ENCODE peak calls at places on chromosome 5, in four cellular contexts. One of them, this sample, is unnamed.

GRCh38 chr5:83802686-83803085 is 82.0 kb upstream of the HAPLN1 start:
- DNase-seq in tibial nerve: no peak
- DNase-seq in K562: no peak
- DNase-seq in HCT116: no peak
- DNase-seq in this sample: no peak

GRCh38 chr5:39270172-39270848 is 50.9 kb upstream of the FYB1 start:
- DNase-seq in K562: no peak
- DNase-seq in tibial nerve: no peak
- DNase-seq in HCT116: no peak
- DNase-seq in this sample: peak

GRCh38 chr5:3185488-3185887 is 410.1 kb upstream of the IRX1 start:
- DNase-seq in HCT116: no peak
- DNase-seq in K562: no peak
- DNase-seq in tibial nerve: no peak
- DNase-seq in this sample: no peak

GRCh38 chr5:9239626-9240025 is 306.2 kb downstream of the SEMA5A start:
- DNase-seq in tibial nerve: no peak
- DNase-seq in HCT116: no peak
- DNase-seq in K562: no peak
- DNase-seq in this sample: no peak

GRCh38 chr5:121257621-121258020 is 594.1 kb upstream of the FTMT start:
- DNase-seq in K562: no peak
- DNase-seq in tibial nerve: no peak
- DNase-seq in HCT116: no peak
- DNase-seq in this sample: no peak

GRCh38 chr5:106699198-106699597 is 971.5 kb downstream of the EFNA5 start:
- DNase-seq in tibial nerve: no peak
- DNase-seq in K562: no peak
- DNase-seq in HCT116: no peak
- DNase-seq in this sample: no peak

GRCh38 chr5:32096891-32097592 is 77.1 kb downstream of the GOLPH3 start:
- DNase-seq in K562: no peak
- DNase-seq in HCT116: no peak
- DNase-seq in tibial nerve: no peak
- DNase-seq in this sample: no peak

GRCh38 chr5:93532370-93532769 is 48.6 kb downstream of the NR2F1-AS1 start:
- DNase-seq in tibial nerve: peak
- DNase-seq in HCT116: no peak
- DNase-seq in K562: no peak
- DNase-seq in this sample: no peak

GRCh38 chr5:124087752-124088151 is 575.8 kb downstream of the CSNK1G3 start:
- DNase-seq in HCT116: no peak
- DNase-seq in tibial nerve: no peak
- DNase-seq in K562: no peak
- DNase-seq in this sample: no peak

GRCh38 chr5:93208156-93208895 is 372.7 kb downstream of the NR2F1-AS1 start:
- DNase-seq in K562: no peak
- DNase-seq in tibial nerve: no peak
- DNase-seq in HCT116: no peak
- DNase-seq in this sample: no peak

GRCh38 chr5:158938181-158938580 is 161.5 kb downstream of the EBF1 start:
- DNase-seq in K562: no peak
- DNase-seq in HCT116: no peak
- DNase-seq in tibial nerve: no peak
- DNase-seq in this sample: no peak

GRCh38 chr5:124200381-124200780 is 546.1 kb downstream of the ZNF608 start:
- DNase-seq in HCT116: no peak
- DNase-seq in K562: no peak
- DNase-seq in tibial nerve: no peak
- DNase-seq in this sample: no peak

GRCh38 chr5:135193213-135194125 is 159.4 kb upstream of the PITX1 start:
- DNase-seq in HCT116: no peak
- DNase-seq in K562: peak
- DNase-seq in tibial nerve: no peak
- DNase-seq in this sample: no peak

GRCh38 chr5:77483662-77484061 is 8.5 kb downstream of the WDR41 start:
- DNase-seq in tibial nerve: no peak
- DNase-seq in K562: no peak
- DNase-seq in HCT116: no peak
- DNase-seq in this sample: no peak

GRCh38 chr5:157431544-157432200 is 28.3 kb upstream of the NIPAL4 start:
- DNase-seq in tibial nerve: peak
- DNase-seq in HCT116: peak
- DNase-seq in K562: no peak
- DNase-seq in this sample: peak

GRCh38 chr5:146378981-146379380 is 40.3 kb downstream of the POU4F3 start:
- DNase-seq in tibial nerve: no peak
- DNase-seq in HCT116: no peak
- DNase-seq in K562: no peak
- DNase-seq in this sample: no peak

GRCh38 chr5:121503111-121503840 is 348.4 kb upstream of the FTMT start:
- DNase-seq in tibial nerve: peak
- DNase-seq in HCT116: peak
- DNase-seq in K562: peak
- DNase-seq in this sample: peak

DNA sequence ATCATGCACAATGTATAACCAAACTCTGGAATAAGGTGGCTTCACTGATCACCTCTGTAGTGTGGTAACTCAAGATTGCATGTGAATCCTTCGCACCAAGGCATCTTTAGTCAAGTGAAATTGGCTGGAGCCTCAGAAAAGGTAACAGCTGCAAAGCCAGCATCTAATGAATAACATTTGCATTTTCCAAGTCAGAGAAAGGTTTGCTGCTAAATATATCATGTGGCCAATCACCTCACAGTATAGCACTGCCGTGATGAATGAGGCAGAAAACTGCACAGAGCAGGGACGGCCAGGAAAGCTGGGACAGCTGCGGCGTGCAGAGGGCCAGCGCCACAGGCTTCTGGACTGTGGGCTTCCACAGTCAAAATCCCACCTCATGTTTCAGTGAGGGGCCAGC is 18.5 kb downstream of the MRPS27 start:
- DNase-seq in K562: no peak
- DNase-seq in HCT116: no peak
- DNase-seq in tibial nerve: no peak
- DNase-seq in this sample: no peak
- TF ChIP-seq POLR2A in K562: no peak
- TF ChIP-seq POLR2A in HCT116: no peak
- TF ChIP-seq POLR2A in tibial nerve: no peak
- TF ChIP-seq POLR2A in this sample: no peak

GRCh38 chr5:119341452-119342349 is 14.1 kb upstream of the TNFAIP8 start:
- DNase-seq in HCT116: no peak
- DNase-seq in K562: no peak
- DNase-seq in tibial nerve: no peak
- DNase-seq in this sample: no peak
- TF ChIP-seq POLR2A in HCT116: no peak
- TF ChIP-seq POLR2A in K562: no peak
- TF ChIP-seq POLR2A in tibial nerve: no peak
- TF ChIP-seq POLR2A in this sample: no peak

DNA sequence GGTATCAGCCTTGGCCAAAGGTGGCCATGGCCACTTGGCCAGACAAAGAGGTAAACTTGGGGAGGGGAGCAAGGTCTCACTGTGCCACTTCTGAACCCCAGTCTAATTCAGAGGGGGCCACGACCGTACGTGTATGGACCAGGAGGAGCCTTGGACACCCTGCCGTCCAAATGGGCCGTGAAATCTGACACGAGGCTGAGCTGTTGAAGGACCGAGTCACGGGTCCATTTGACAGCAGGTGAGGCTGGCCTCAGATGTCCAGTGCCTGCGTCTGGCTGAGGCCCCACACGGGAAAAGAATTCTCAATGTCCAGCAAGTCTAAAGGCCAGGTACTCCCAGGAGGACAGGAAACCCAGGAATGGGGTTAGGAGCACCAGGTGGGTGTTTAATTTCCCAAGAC is 17.7 kb downstream of the CMBL start:
- DNase-seq in HCT116: no peak
- DNase-seq in K562: no peak
- DNase-seq in tibial nerve: no peak
- DNase-seq in this sample: no peak
- TF ChIP-seq POLR2A in HCT116: no peak
- TF ChIP-seq POLR2A in K562: no peak
- TF ChIP-seq POLR2A in tibial nerve: no peak
- TF ChIP-seq POLR2A in this sample: no peak

DNA sequence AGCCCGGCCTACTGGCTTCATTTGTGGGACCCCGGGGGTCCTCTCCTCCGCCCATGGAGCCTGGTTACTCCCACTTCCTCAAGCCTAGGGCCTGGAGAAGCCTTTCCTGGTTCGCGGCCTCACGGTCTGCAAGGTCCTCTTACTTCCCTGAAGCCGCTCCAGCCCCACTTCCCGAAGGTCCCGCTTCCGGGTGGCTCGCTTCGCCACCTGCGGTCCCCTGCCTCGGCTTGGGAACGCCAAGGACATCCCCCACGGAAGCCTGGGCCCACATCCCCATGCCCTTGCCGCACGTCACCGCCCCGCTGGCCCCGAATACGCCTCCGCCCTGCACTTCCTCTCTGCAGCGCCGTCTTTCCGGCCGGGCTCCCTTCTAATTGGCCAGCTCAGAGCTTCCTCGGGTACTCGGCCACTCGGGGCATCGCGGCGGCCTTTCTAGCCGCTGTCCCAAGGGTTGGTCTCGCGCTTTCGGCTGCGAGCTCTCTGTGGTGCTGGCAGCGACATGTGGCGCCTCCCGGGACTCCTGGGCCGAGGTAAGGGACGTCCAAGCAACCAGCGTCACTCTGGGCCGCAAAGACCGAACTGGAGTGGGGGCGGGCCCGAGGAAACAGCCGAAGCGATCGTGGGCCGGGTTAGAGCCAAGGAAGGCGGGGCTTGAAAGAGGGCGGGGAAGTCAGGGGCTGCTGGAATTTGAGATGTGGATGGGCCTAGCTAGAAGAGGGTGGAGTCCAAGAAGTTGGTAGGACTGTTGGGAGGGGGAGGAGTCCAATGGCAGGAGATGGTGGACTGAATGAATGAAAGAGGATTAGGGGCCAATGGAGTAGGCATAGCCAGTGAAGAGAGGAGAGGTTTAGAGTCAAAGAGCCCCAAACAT is at the start of gene DELE1:
- DNase-seq in tibial nerve: peak
- DNase-seq in K562: peak
- DNase-seq in HCT116: peak
- DNase-seq in this sample: peak
- TF ChIP-seq POLR2A in tibial nerve: peak
- TF ChIP-seq POLR2A in K562: peak
- TF ChIP-seq POLR2A in HCT116: peak
- TF ChIP-seq POLR2A in this sample: peak

GRCh38 chr5:154110054-154110453 is 71.3 kb downstream of the MFAP3 start:
- DNase-seq in tibial nerve: no peak
- DNase-seq in HCT116: no peak
- DNase-seq in K562: no peak
- DNase-seq in this sample: no peak
- TF ChIP-seq POLR2A in tibial nerve: no peak
- TF ChIP-seq POLR2A in HCT116: no peak
- TF ChIP-seq POLR2A in K562: no peak
- TF ChIP-seq POLR2A in this sample: no peak

GRCh38 chr5:150168864-150169263 is 2.3 kb downstream of the CDX1 start:
- DNase-seq in tibial nerve: no peak
- DNase-seq in HCT116: no peak
- DNase-seq in K562: no peak
- DNase-seq in this sample: no peak
- TF ChIP-seq POLR2A in tibial nerve: no peak
- TF ChIP-seq POLR2A in HCT116: no peak
- TF ChIP-seq POLR2A in K562: no peak
- TF ChIP-seq POLR2A in this sample: no peak

This sample was measured in erythroblast.